ENCODE peak calls at places on chromosomes 13 and 19, in five cellular contexts. G is hippocampal formation, K is SW480, E is NCI-H524, H is ELR. S is an unnamed sample.

GRCh38 chr19:29943615-29944014 is 1.6 kb downstream of the URI1 start:
- DNase-seq in G (no peak), K (no peak), E (no peak), H (peak), S (no peak)

GRCh38 chr19:48487944-48488343 is 18.8 kb downstream of the CYTH2 start:
- DNase-seq in G (no peak), K (peak), E (no peak), H (peak), S (peak)

GRCh38 chr13:88704600-88705275 is 1033.6 kb downstream of the SLITRK5 start:
- DNase-seq in G (no peak), K (no peak), E (no peak), H (peak), S (no peak)

GRCh38 chr13:101512650-101513049 is 60.2 kb downstream of the ITGBL1 start:
- DNase-seq in G (no peak), K (peak), E (no peak), H (peak), S (peak)

GRCh38 chr19:8126511-8126910 is 22.9 kb downstream of the FBN3 start:
- DNase-seq in G (no peak), K (no peak), E (no peak), H (no peak), S (no peak)

GRCh38 chr19:55437410-55437809 is 5.7 kb downstream of the SHISA7 start:
- DNase-seq in G (no peak), K (peak), E (peak), H (peak), S (peak)

GRCh38 chr19:15640294-15640903 is at the start of gene CYP4F3:
- DNase-seq in G (no peak), K (peak), E (peak), H (peak), S (no peak)

GRCh38 chr13:110490009-110490770 is 71.3 kb downstream of the RAB20 start:
- DNase-seq in G (no peak), K (no peak), E (no peak), H (no peak), S (no peak)

GRCh38 chr19:41302624-41303351 is 7.2 kb upstream of the CCDC97 start:
- DNase-seq in G (no peak), K (no peak), E (no peak), H (no peak), S (no peak)

GRCh38 chr13:86585826-86586225 is 786.6 kb upstream of the SLITRK6 start:
- DNase-seq in G (no peak), K (no peak), E (no peak), H (no peak), S (no peak)

GRCh38 chr13:33910267-33910666 is 92.3 kb downstream of the RFC3 start:
- DNase-seq in G (no peak), K (no peak), E (peak), H (no peak), S (no peak)

GRCh38 chr19:41896581-41896942 is 13.6 kb downstream of the ARHGEF1 start:
- DNase-seq in G (no peak), K (no peak), E (no peak), H (no peak), S (no peak)

GRCh38 chr19:13022111-13022858 is 27.0 kb downstream of the NFIX start:
- DNase-seq in G (no peak), K (peak), E (no peak), H (peak), S (peak)

GRCh38 chr19:46605356-46605821 is 4.3 kb downstream of the CALM3 start:
- DNase-seq in G (no peak), K (no peak), E (no peak), H (no peak), S (no peak)

GRCh38 chr19:49070416-49070815 is 2.1 kb downstream of the KCNA7 start:
- DNase-seq in G (no peak), K (no peak), E (no peak), H (no peak), S (no peak)

GRCh38 chr19:53868892-53869804 is 1.5 kb downstream of the MYADM start:
- DNase-seq in G (peak), K (peak), E (no peak), H (peak), S (peak)

GRCh38 chr13:114143806-114144605 is 11.6 kb upstream of the RASA3 start:
- DNase-seq in G (no peak), K (peak), E (peak), H (no peak), S (no peak)

GRCh38 chr19:10505583-10506229 is 2.5 kb upstream of the KEAP1 start:
- DNase-seq in G (peak), K (peak), E (peak), H (peak), S (peak)

GRCh38 chr13:109043561-109044075 is 414.2 kb downstream of the MYO16 start:
- DNase-seq in G (no peak), K (no peak), E (peak), H (no peak), S (no peak)

GRCh38 chr13:75061909-75062308 is 420.1 kb downstream of the TBC1D4 start:
- DNase-seq in G (no peak), K (no peak), E (no peak), H (peak), S (no peak)

GRCh38 chr13:97395437-97396136 is 38.4 kb upstream of the RAP2A start:
- DNase-seq in G (no peak), K (no peak), E (no peak), H (peak), S (peak)

GRCh38 chr13:110985570-110985969 is 70.7 kb upstream of the ANKRD10 start:
- DNase-seq in G (no peak), K (no peak), E (no peak), H (no peak), S (no peak)

GRCh38 chr19:3358392-3358918 is 7.9 kb upstream of the NFIC start:
- DNase-seq in G (no peak), K (no peak), E (peak), H (no peak), S (no peak)

GRCh38 chr19:17762505-17763229 is 11.4 kb downstream of the FCHO1 start:
- DNase-seq in G (peak), K (peak), E (peak), H (peak), S (peak)

GRCh38 chr19:32458500-32459123 is 53.0 kb downstream of the DPY19L3 start:
- DNase-seq in G (no peak), K (no peak), E (no peak), H (no peak), S (no peak)

GRCh38 chr13:60538566-60538965 is 141.5 kb downstream of the TDRD3 start:
- DNase-seq in G (no peak), K (no peak), E (no peak), H (no peak), S (peak)

GRCh38 chr19:7507884-7508283 is 8.0 kb upstream of the ZNF358 start:
- DNase-seq in G (peak), K (peak), E (no peak), H (peak), S (peak)

GRCh38 chr13:41668130-41668757 is 210.9 kb downstream of the RGCC start:
- DNase-seq in G (peak), K (peak), E (peak), H (peak), S (peak)

GRCh38 chr19:4089400-4089908 is 22.8 kb upstream of the ZBTB7A start:
- DNase-seq in G (peak), K (peak), E (no peak), H (no peak), S (no peak)

GRCh38 chr19:43731854-43732253 is 16.0 kb downstream of the IRGC start:
- DNase-seq in G (no peak), K (no peak), E (no peak), H (no peak), S (peak)

GRCh38 chr13:31012285-31013024 is 80.0 kb downstream of the TEX26 start:
- DNase-seq in G (no peak), K (peak), E (peak), H (peak), S (peak)

GRCh38 chr19:55245236-55245904 is 13.4 kb downstream of the PPP6R1 start:
- DNase-seq in G (no peak), K (no peak), E (no peak), H (no peak), S (no peak)

GRCh38 chr19:32318884-32319520 is 26.4 kb upstream of the ZNF507 start:
- DNase-seq in G (no peak), K (peak), E (peak), H (peak), S (peak)

GRCh38 chr19:3554254-3555083 is 2.9 kb downstream of the MFSD12 start:
- DNase-seq in G (no peak), K (no peak), E (no peak), H (no peak), S (no peak)

GRCh38 chr19:23817519-23817918 is 58.8 kb upstream of the ZNF681 start:
- DNase-seq in G (peak), K (no peak), E (peak), H (peak), S (peak)

GRCh38 chr13:52846567-52847321 is 1.7 kb downstream of the PCDH8 start:
- DNase-seq in G (peak), K (no peak), E (peak), H (no peak), S (no peak)

GRCh38 chr19:40576181-40576584 is 490 bp upstream of the SHKBP1 start:
- DNase-seq in G (no peak), K (peak), E (no peak), H (no peak), S (no peak)

GRCh38 chr19:49997709-49998108 is 27.5 kb downstream of the VRK3 start:
- DNase-seq in G (no peak), K (peak), E (peak), H (peak), S (peak)

GRCh38 chr13:88246239-88246638 is 575.1 kb downstream of the SLITRK5 start:
- DNase-seq in G (no peak), K (no peak), E (peak), H (no peak), S (no peak)

GRCh38 chr19:13094771-13095392 is 7.8 kb downstream of the LYL1 start:
- DNase-seq in G (no peak), K (no peak), E (peak), H (no peak), S (no peak)